ENCODE peak calls at places on chromosomes 2 and 18, in five cellular contexts. I is NT2/D1, O is HepG2, A is H1, T is GM12878. S is an unnamed sample.
A peak's percentile ranks its signal among the peaks of the same experiment; 100 is the strongest.

GRCh38 chr18:45828917-45829811 is 3.7 kb downstream of the SIGLEC15 start:
- DNase-seq in T (no peak), A (no peak), I (no peak), O (no peak), S (no peak)

GRCh38 chr2:170123593-170123992 is 54.4 kb upstream of the MYO3B start:
- DNase-seq in T (no peak), I (peak; percentile 40), O (peak; percentile 72), A (no peak), S (no peak)

GRCh38 chr18:77099501-77100370 is 32.8 kb downstream of the MBP start:
- DNase-seq in A (no peak), O (no peak), I (no peak), T (no peak), S (no peak)

GRCh38 chr2:161067846-161068245 is 92.4 kb upstream of the TANK start:
- DNase-seq in A (no peak), O (no peak), T (no peak), I (no peak), S (no peak)

GRCh38 chr2:68643011-68643873 is at the start of gene PROKR1:
- DNase-seq in T (no peak), A (no peak), O (no peak), I (peak; percentile 44), S (peak; percentile 62)

GRCh38 chr2:42969231-42970150 is 177.1 kb upstream of the HAAO start:
- DNase-seq in T (no peak), O (no peak), I (no peak), A (no peak), S (no peak)

GRCh38 chr2:207163815-207164747 is 1.7 kb downstream of the KLF7 start:
- DNase-seq in T (no peak), I (no peak), O (peak; percentile 37), A (no peak), S (no peak)

GRCh38 chr2:177063331-177063730 is 149.3 kb upstream of the HNRNPA3 start:
- DNase-seq in A (no peak), T (no peak), I (no peak), O (no peak), S (no peak)

GRCh38 chr2:43267393-43267792 is 41.0 kb upstream of the ZFP36L2 start:
- DNase-seq in I (no peak), A (no peak), T (no peak), O (no peak), S (no peak)

GRCh38 chr2:37614061-37614802 is 57.2 kb downstream of the CDC42EP3 start:
- DNase-seq in O (no peak), I (no peak), A (no peak), T (no peak), S (no peak)

GRCh38 chr2:11134349-11134748 is 20.9 kb upstream of the SLC66A3 start:
- DNase-seq in O (peak; percentile 68), A (no peak), I (no peak), T (no peak), S (no peak)

GRCh38 chr2:42755161-42755900 is 8.6 kb downstream of the OXER1 start:
- DNase-seq in T (no peak), I (no peak), O (no peak), A (no peak), S (no peak)

GRCh38 chr2:128241896-128242295 is 76.8 kb downstream of the HS6ST1 start:
- DNase-seq in A (no peak), O (no peak), I (no peak), T (no peak), S (no peak)

GRCh38 chr2:29420484-29420883 is 305.3 kb downstream of the CLIP4 start:
- DNase-seq in I (no peak), T (no peak), O (no peak), A (no peak), S (no peak)

GRCh38 chr18:8411492-8411891 is 197.7 kb upstream of the RAB12 start:
- DNase-seq in T (no peak), I (no peak), O (no peak), A (no peak), S (no peak)

GRCh38 chr2:238657132-238658053 is 190.5 kb upstream of the TWIST2 start:
- DNase-seq in T (no peak), I (peak; percentile 66), O (no peak), A (peak; percentile 27), S (no peak)

GRCh38 chr2:169001116-169001815 is 29.9 kb downstream of the ABCB11 start:
- DNase-seq in A (no peak), I (no peak), O (no peak), T (no peak), S (no peak)

GRCh38 chr2:26880161-26880560 is 32.2 kb downstream of the DPYSL5 start:
- DNase-seq in T (no peak), A (no peak), O (no peak), I (no peak), S (no peak)

GRCh38 chr2:51710222-51710621 is 678.3 kb upstream of the NRXN1 start:
- DNase-seq in T (no peak), I (peak; percentile 28), O (peak; percentile 18), A (peak; percentile 25), S (peak; percentile 6)

GRCh38 chr2:174335605-174336402 is 1.1 kb downstream of the SP9 start:
- DNase-seq in I (no peak), O (no peak), T (no peak), A (no peak), S (peak; percentile 26)

GRCh38 chr2:1835581-1836201 is 91.4 kb upstream of the PXDN start:
- DNase-seq in T (no peak), O (no peak), I (no peak), A (no peak), S (no peak)

GRCh38 chr2:40859617-40860016 is 407.7 kb upstream of the SLC8A1 start:
- DNase-seq in I (peak; percentile 30), T (no peak), O (no peak), A (no peak), S (no peak)
- TF ChIP-seq SUZ12 in I (no peak), T (no peak), O (no peak), A (no peak), S (no peak)

GRCh38 chr2:230713331-230714121 is 884 bp downstream of the CAB39 start:
- DNase-seq in I (no peak), T (no peak), A (no peak), O (peak; percentile 46), S (peak; percentile 20)

GRCh38 chr2:230715201-230715600 is 2.6 kb downstream of the CAB39 start:
- DNase-seq in O (no peak), T (no peak), A (no peak), I (no peak), S (no peak)

GRCh38 chr2:230716588-230716987 is 3.9 kb downstream of the CAB39 start:
- DNase-seq in A (no peak), O (no peak), T (no peak), I (no peak), S (no peak)

GRCh38 chr2:230712443-230713330 is at the start of gene CAB39:
- DNase-seq in I (peak; percentile 90), O (peak; percentile 79), A (peak; percentile 73), T (peak; percentile 63), S (peak; percentile 92)

DNA sequence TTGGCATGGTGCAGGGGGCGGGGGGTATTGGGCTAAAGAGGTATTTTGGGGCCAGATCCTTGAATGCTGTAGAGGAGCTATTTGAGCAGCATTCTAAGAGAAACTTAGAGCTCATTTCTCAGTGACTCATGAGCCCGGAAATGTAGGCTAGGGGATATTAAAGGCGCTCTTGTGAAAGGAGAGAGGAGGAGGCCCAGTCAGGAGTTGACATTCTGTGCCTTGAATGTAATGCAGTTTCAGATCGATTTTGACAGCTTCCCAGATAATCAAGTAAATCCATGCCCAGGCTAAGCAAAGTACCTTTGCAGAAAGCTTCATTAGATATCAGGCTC is 1.4 kb downstream of the CAB39 start:
- DNase-seq in A (no peak), T (no peak), I (no peak), O (peak; percentile 72), S (no peak)
- TF ChIP-seq SUZ12 in A (no peak), T (no peak), I (no peak), O (no peak), S (no peak)

DNA sequence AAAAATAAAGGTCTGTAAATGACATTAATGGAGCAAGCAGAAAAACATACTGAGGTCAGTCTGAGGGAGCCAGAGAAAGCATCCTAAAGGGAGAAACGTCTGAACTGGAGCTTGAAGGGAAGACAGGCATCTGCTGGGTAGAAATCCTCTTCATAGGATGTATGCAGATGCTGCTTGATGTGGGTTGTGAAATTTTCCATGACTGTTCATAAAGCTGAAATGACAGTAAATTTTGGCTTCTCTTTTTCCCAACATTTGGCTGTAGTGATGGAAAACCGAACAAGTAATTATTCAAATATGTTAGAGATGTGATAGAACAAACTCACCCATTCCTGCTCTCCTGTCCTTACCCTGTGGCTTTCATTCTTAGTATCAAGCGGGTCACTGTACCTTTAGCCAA is 287.7 kb downstream of the CAMKMT start:
- DNase-seq in A (no peak), T (no peak), I (no peak), O (no peak), S (no peak)
- TF ChIP-seq SUZ12 in A (no peak), T (no peak), I (no peak), O (no peak), S (no peak)

GRCh38 chr18:40250218-40250617 is 1704.8 kb upstream of the PIK3C3 start:
- DNase-seq in I (no peak), A (no peak), O (no peak), T (no peak), S (no peak)
- TF ChIP-seq SUZ12 in I (no peak), A (no peak), O (no peak), T (no peak), S (no peak)

DNA sequence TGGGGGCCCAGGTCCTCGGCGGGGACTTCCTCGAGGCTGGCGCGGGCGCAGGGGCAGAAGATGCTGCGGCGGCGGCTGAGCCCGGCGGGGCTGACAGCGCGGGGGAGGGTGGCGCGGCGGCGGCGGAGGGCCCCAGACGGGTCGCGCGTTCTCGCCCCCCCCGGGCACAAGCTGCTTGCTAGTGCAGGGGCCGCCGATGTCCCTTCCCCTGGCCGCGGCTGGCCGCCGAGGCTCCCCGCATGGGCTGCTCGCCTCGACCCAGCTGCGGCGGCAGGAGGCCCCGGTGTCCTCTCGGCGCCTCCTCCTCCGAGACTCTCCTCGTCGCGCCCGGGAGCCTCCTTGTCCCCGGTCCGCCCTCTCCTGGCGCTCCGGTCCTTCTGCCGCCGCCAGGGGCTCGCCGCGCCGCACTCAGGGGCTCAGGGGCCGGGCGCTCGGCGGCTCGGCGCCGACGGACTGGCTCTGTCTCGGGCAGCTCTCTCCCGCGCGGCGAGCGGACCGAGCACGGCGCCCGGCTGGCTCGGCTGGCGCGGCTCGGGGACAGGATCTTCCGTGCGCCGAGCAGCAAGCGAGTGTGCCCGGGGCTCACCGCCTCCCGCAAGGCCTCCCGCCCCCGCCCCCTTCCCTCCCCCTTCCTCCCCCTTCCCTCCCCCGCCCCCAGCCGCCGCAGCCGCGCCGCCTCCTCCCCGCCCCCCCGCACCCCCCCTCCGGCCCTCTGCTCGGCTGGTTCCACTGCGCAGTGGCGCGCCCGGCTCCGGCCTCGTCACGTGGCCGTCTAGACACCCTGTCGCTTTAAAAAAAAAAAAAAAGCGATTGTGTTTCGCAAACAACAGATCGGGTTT is 902 bp upstream of the SMAD7 start:
- DNase-seq in I (peak; percentile 79), T (no peak), O (peak; percentile 82), A (no peak), S (peak; percentile 65)
- TF ChIP-seq SUZ12 in I (no peak), T (no peak), O (no peak), A (peak; percentile 10), S (no peak)

S was measured in HEK293T.